ENCODE peak calls at places on chromosome 10, in eight cellular contexts. V is hepatocyte, M is GM23248, F is mesendoderm, E is lung, W is fibroblast of lung, U is tibial artery, K is pancreas. L is an unnamed sample. For H3K4me1, the result is how much of the 10 kb centered on the place peaks cover.

GRCh38 chr10:71094712-71095390 is 117.5 kb upstream of the UNC5B start:
- DNase-seq in V (no peak), M (no peak), F (no peak), E (no peak), W (no peak), U (no peak), K (no peak), L (no peak)

GRCh38 chr10:4176500-4177281 is 391.7 kb upstream of the KLF6 start:
- DNase-seq in V (no peak), M (no peak), F (no peak), E (no peak), W (no peak), U (no peak), K (no peak), L (no peak)

GRCh38 chr10:5999440-6000165 is 22.3 kb upstream of the IL15RA start:
- DNase-seq in V (no peak), M (no peak), F (no peak), E (no peak), W (no peak), U (no peak), K (peak), L (no peak)

GRCh38 chr10:82161264-82161663 is 286.3 kb downstream of the NRG3 start:
- DNase-seq in V (no peak), M (no peak), F (no peak), E (no peak), W (no peak), U (no peak), K (no peak), L (no peak)

GRCh38 chr10:70433581-70434280 is 7.8 kb downstream of the NODAL start:
- DNase-seq in V (no peak), M (peak), F (no peak), E (no peak), W (no peak), U (no peak), K (no peak), L (no peak)

GRCh38 chr10:80205478-80206276 is at the start of gene ANXA11:
- DNase-seq in V (peak), M (peak), F (peak), E (peak), W (peak), U (peak), K (peak), L (peak)

GRCh38 chr10:33026422-33026821 is 68.4 kb upstream of the ITGB1 start:
- DNase-seq in V (no peak), M (no peak), F (no peak), E (no peak), W (no peak), U (no peak), K (no peak), L (no peak)

GRCh38 chr10:69409968-69410367 is 6.8 kb downstream of the TACR2 start:
- DNase-seq in V (no peak), M (peak), F (no peak), E (no peak), W (no peak), U (peak), K (no peak), L (no peak)

GRCh38 chr10:17616403-17617030 is 657 bp downstream of the HACD1 start:
- DNase-seq in V (peak), M (peak), F (peak), E (peak), W (peak), U (peak), K (peak), L (peak)

GRCh38 chr10:36802523-36803153 is 322.8 kb upstream of the ANKRD30A start:
- DNase-seq in V (peak), M (peak), F (no peak), E (peak), W (peak), U (no peak), K (peak), L (no peak)

GRCh38 chr10:25226775-25227682 is 52.2 kb downstream of the GPR158 start:
- DNase-seq in V (peak), M (peak), F (peak), E (peak), W (peak), U (no peak), K (no peak), L (peak)

GRCh38 chr10:97685395-97685958 is 1.6 kb downstream of the AVPI1 start:
- DNase-seq in V (no peak), M (peak), F (peak), E (no peak), W (peak), U (no peak), K (peak), L (peak)

DNA sequence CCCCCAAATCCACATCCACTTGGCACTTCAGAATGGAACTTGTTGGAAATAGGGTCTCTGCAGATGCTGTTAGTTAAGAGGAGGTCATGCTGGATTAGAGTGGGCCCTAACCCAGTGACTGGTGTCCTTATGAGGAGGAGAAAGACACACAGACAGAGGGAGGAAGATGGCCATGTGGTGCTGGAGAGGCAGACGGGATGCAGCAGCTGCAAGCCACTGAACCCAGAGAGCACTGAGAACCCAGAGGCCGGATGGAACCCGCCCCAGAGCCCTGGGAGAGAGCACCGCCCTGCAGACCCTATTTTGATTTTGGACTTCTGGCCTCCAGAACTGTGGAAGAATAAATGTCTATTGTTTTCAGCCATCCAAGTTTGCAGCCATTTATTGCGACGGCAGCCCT is 58.0 kb upstream of the EBF3 start:
- DNase-seq in V (no peak), M (peak), F (no peak), E (no peak), W (no peak), U (no peak), K (no peak), L (no peak)
- H3K4me3 ChIP-seq in V (no peak), M (no peak), F (no peak), E (no peak), W (no peak), U (no peak), K (no peak), L (no peak)

GRCh38 chr10:119319920-119320258 is 112.5 kb downstream of the GRK5 start:
- DNase-seq in V (no peak), M (no peak), F (no peak), E (no peak), W (no peak), U (no peak), K (no peak), L (no peak)
- H3K4me1 ChIP-seq in V (under half), M (under half), F (under half), E (half or more), W (under half), U (under half), K (under half), L (under half)

GRCh38 chr10:26571655-26572054 is 125.8 kb upstream of the PDSS1 start:
- DNase-seq in V (peak), M (no peak), F (no peak), E (no peak), W (no peak), U (no peak), K (no peak), L (no peak)

GRCh38 chr10:26567349-26567721 is 129.2 kb downstream of the APBB1IP start:
- DNase-seq in V (no peak), M (no peak), F (peak), E (no peak), W (no peak), U (no peak), K (no peak), L (no peak)

DNA sequence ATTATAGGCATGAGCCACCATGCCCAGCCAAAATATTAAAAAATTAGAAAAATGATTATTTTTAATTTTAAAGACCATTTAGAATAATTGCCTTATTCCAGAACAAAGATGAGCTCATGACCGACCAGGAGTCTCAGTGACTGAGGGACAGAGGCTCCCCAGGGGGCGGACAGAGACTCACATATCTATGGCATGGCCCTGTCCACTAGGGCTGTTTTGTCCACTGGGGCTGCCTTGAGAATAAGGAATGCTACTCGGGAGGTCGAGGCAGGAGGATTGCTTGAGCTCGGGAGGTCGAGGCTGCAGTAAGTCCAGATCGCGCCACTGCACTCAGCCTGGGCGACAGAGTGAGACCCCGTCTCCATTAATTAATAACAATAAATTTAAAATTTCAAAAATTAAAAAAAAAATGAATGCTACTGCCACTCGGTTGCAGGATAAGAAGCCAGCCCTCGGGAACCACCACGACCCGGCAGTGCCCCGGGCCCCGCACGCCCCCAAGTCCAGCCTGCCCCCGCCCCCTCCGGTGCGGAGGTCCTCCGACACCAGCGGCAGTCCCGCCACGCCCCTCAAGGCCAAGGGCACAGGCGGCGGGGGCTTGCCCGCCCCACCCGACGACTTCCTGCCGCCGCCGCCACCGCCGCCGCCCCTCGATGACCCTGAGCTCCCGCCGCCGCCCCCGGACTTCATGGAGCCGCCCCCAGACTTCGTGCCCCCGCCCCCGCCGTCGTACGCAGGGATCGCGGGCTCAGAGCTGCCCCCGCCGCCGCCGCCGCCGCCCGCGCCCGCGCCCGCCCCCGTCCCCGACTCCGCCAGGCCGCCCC is 128.6 kb downstream of the APBB1IP start:
- DNase-seq in V (peak), M (no peak), F (peak), E (no peak), W (no peak), U (no peak), K (peak), L (no peak)
- H3K4me3 ChIP-seq in V (peak), M (no peak), F (no peak), E (peak), W (no peak), U (peak), K (peak), L (no peak)

DNA sequence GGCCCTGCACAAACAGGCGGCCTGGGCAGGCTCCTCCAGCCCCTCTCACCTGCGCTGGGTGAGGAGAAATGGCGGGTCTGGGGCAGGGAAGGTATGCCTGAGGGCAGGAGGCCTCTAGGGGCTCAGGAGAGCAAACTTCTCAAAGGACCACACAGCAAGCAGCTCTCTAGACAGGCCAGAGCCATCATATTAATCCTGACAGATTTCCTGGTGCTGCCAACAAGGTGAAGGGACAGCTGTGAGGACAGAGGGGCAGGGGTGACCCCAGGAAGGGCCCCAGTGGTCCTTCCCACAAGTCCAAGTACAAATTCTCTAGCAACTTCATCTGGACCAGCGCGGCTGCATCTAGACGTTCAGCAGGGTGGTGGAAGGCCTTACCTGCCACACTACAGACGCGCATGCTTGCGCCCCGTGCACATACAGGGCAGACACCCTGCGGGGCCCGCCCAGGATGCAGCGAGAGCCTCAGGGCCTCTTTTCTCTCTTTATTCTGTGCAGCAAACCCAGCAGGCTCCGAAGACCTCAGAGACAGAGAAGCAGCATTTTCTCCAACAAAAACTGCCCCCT is 62.1 kb downstream of the ZRANB1 start:
- DNase-seq in V (no peak), M (no peak), F (no peak), E (no peak), W (no peak), U (peak), K (peak), L (no peak)
- H3K4me1 ChIP-seq in V (under half), M (under half), F (under half), E (under half), W (under half), U (under half), K (under half), L (under half)

DNA sequence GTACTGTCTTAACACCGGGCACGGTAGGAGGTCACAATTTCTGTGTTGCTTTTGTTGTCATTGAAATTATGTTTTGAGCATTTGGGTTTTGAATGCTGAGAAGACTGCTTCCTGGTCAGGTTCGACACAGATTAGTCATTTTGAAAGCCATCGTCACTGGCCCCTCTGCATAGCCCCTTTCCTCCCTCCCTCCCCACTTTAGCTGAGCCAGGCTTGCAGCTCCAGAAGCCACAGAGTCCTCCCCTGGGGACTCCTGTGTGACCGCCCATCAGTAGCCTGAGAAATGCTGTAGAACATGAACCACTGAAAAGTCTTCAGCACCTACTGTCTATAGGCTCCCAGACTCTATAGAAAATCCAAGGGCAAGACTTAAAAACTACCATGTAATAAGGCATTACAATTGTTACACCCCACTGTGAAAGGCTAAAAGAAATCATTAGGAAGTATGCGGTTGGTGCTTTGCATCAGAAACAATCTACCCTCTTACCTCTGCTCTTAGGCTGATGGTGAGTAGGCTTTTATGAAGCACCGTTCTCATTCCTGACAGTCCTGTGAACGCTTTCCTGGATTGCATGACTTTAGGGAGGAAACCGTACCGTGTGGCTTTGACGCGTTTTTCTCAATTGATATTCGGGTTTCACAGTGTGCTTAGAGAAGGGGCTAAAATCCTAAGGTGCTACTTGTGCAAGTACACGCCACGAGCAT is 24.8 kb downstream of the JCAD start:
- DNase-seq in V (no peak), M (no peak), F (peak), E (no peak), W (no peak), U (no peak), K (no peak), L (no peak)
- H3K4me3 ChIP-seq in V (no peak), M (no peak), F (no peak), E (no peak), W (no peak), U (no peak), K (no peak), L (no peak)

DNA sequence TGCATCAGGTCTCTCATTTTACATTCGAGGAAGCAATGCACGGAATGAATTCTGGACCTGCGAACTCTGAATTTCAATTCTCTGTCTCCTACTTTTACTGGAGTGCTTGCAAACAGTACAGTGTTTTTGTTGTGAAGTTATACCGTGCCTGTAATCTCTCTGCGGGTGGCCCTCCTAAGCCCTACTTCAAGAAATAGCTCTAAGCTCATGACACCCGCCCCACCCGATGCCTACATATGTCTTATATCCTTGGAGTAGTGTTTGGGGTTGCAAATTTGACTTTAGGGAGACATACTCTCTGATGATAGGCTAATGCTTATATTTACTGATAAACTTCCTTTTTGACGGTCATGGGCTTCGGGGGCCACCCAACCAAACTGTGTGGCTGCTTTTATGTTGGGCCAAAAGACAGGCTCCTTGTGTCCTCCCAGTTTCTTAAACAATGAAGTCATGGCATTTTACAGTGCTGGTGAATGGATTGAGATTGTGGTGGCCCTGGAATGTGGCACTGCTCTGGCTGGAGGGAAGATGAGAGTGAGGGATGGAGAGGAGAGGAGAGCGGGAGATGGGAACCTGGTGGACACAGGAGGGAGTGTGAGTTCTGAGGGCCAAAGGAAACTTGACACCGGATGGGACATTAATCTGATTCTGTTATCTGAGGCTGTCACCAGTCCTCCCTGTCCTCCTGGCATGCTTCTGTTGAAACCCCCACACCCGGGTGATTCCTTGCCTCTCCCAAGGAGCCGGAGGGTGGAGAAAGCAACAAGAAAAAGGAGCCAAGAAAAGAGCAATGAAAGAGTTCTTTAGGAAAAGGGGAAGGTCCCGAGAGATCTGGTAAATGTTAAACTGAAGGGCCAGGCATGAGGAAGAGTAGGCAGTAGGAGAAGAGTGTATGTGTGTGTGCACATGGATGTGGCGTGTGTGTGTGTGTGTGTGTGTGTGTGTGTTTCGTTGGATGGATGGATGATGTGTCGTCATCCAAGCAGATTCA is 113.2 kb downstream of the TCF7L2 start:
- DNase-seq in V (no peak), M (peak), F (peak), E (no peak), W (no peak), U (no peak), K (no peak), L (no peak)
- H3K4me1 ChIP-seq in V (half or more), M (under half), F (half or more), E (under half), W (under half), U (under half), K (under half), L (under half)